ENCODE peak calls at places on chromosomes 3 and 15, in ten cellular contexts. N is IMR-90; J is stomach; F is BJ; A is MCF 10A; Z is AG10803; R is suprapubic skin; Q is astrocyte of the spinal cord; U is ovary; C is CD4-positive, alpha-beta T cell. V is an unnamed sample.

GRCh38 chr3:39639344-39640236 is 169.8 kb upstream of the MYRIP start:
- DNase-seq in C (no peak), J (no peak), R (no peak), A (peak), U (no peak), N (peak), F (peak), Q (peak), Z (peak), V (no peak)

GRCh38 chr3:124442463-124442862 is 287.8 kb upstream of the UMPS start:
- DNase-seq in J (no peak), R (no peak), A (no peak), F (no peak), N (no peak), Q (no peak), Z (no peak), U (no peak), C (no peak), V (no peak)

GRCh38 chr3:98513136-98513535 is 9.6 kb downstream of the CLDND1 start:
- DNase-seq in A (peak), F (no peak), N (peak), R (no peak), C (no peak), Z (peak), U (no peak), Q (peak), J (no peak), V (no peak)

GRCh38 chr15:65008989-65009388 is 19.3 kb upstream of the SPG21 start:
- DNase-seq in J (no peak), F (no peak), Q (no peak), U (no peak), N (no peak), Z (peak), R (no peak), C (no peak), A (no peak), V (no peak)

GRCh38 chr15:40523611-40524010 is 41.2 kb downstream of the CCDC32 start:
- DNase-seq in Q (no peak), A (no peak), Z (no peak), C (no peak), U (no peak), J (no peak), R (no peak), F (no peak), N (no peak), V (no peak)

GRCh38 chr3:153970735-153971347 is 150.3 kb upstream of the ARHGEF26 start:
- DNase-seq in U (no peak), C (no peak), A (peak), N (peak), Q (peak), Z (peak), R (no peak), F (no peak), J (no peak), V (no peak)

GRCh38 chr15:82315519-82316246 is 33.6 kb downstream of the GOLGA6L10 start:
- DNase-seq in R (peak), F (no peak), N (no peak), J (no peak), U (no peak), Q (no peak), C (no peak), A (no peak), Z (no peak), V (peak)

GRCh38 chr15:39411102-39411989 is 169.5 kb upstream of the THBS1 start:
- DNase-seq in C (no peak), Z (peak), U (no peak), F (no peak), J (no peak), N (no peak), R (no peak), A (no peak), Q (no peak), V (no peak)

GRCh38 chr15:84810073-84810840 is 6.9 kb upstream of the ALPK3 start:
- DNase-seq in N (peak), Q (no peak), A (no peak), C (no peak), U (no peak), Z (peak), R (no peak), F (no peak), J (no peak), V (peak)

GRCh38 chr3:25045291-25045690 is 382.8 kb upstream of the RARB start:
- DNase-seq in U (no peak), C (no peak), Z (no peak), J (no peak), A (no peak), R (no peak), N (no peak), F (no peak), Q (no peak), V (no peak)

GRCh38 chr3:138124689-138125420 is 7.3 kb downstream of the A4GNT start:
- DNase-seq in F (no peak), N (peak), R (no peak), C (no peak), Q (peak), U (no peak), A (no peak), J (no peak), Z (peak), V (no peak)

GRCh38 chr3:196555295-196555694 is 13.1 kb downstream of the WDR53 start:
- DNase-seq in F (no peak), U (no peak), N (peak), R (no peak), C (no peak), J (no peak), Q (no peak), A (no peak), Z (no peak), V (no peak)

GRCh38 chr15:40046721-40047412 is 7.9 kb upstream of the SRP14 start:
- DNase-seq in A (peak), Q (peak), C (no peak), R (no peak), F (no peak), U (no peak), J (no peak), N (peak), Z (peak), V (no peak)

GRCh38 chr3:180402463-180403073 is 199.4 kb upstream of the TTC14 start:
- DNase-seq in J (no peak), U (no peak), Q (no peak), C (no peak), Z (no peak), N (no peak), A (no peak), R (no peak), F (no peak), V (no peak)

GRCh38 chr3:178880274-178880673 is 191.3 kb downstream of the ZMAT3 start:
- DNase-seq in J (no peak), U (no peak), F (no peak), N (no peak), R (no peak), A (no peak), C (no peak), Q (no peak), Z (no peak), V (no peak)

GRCh38 chr3:186318135-186318534 is 43.9 kb downstream of the DGKG start:
- DNase-seq in Q (no peak), Z (peak), U (no peak), R (no peak), C (no peak), J (no peak), F (no peak), N (peak), A (no peak), V (no peak)

GRCh38 chr3:42213417-42213816 is 52.6 kb downstream of the CCK start:
- DNase-seq in Z (no peak), A (no peak), N (no peak), U (no peak), R (no peak), C (no peak), J (peak), Q (no peak), F (no peak), V (no peak)

GRCh38 chr3:68666409-68667193 is 265.7 kb downstream of the TAFA4 start:
- DNase-seq in Z (no peak), R (no peak), Q (no peak), N (no peak), U (no peak), C (no peak), J (no peak), A (peak), F (no peak), V (no peak)

GRCh38 chr3:169929830-169930519 is 18.6 kb downstream of the SAMD7 start:
- DNase-seq in Q (no peak), C (no peak), F (no peak), R (no peak), A (no peak), U (no peak), N (no peak), J (no peak), Z (no peak), V (no peak)

GRCh38 chr15:77527164-77527778 is 105.4 kb downstream of the LINGO1 start:
- DNase-seq in F (no peak), C (no peak), Z (peak), U (peak), Q (peak), J (peak), A (no peak), R (peak), N (peak), V (peak)

GRCh38 chr3:12405432-12406272 is 78.6 kb upstream of the TSEN2 start:
- DNase-seq in J (peak), Q (peak), R (peak), Z (no peak), N (peak), A (peak), C (no peak), U (peak), F (no peak), V (no peak)

GRCh38 chr3:114272271-114272670 is 21.6 kb upstream of the TIGIT start:
- DNase-seq in A (no peak), F (no peak), U (no peak), R (no peak), J (no peak), Q (peak), N (no peak), Z (no peak), C (no peak), V (no peak)

GRCh38 chr3:113614402-113614801 is 82.0 kb downstream of the USF3 start:
- DNase-seq in Q (no peak), R (no peak), F (no peak), A (no peak), C (no peak), J (no peak), U (no peak), N (no peak), Z (no peak), V (no peak)

GRCh38 chr3:3107181-3107580 is 3.0 kb downstream of the IL5RA start:
- DNase-seq in Z (no peak), C (no peak), R (no peak), U (no peak), N (no peak), Q (no peak), F (no peak), J (no peak), A (no peak), V (no peak)

GRCh38 chr3:112619295-112619694 is 21.6 kb downstream of the CCDC80 start:
- DNase-seq in A (peak), Q (no peak), F (no peak), Z (no peak), N (peak), U (no peak), C (no peak), J (no peak), R (no peak), V (no peak)

GRCh38 chr15:39135989-39136388 is 444.9 kb upstream of the THBS1 start:
- DNase-seq in U (no peak), N (peak), Q (peak), F (peak), C (no peak), J (no peak), R (no peak), Z (peak), A (peak), V (no peak)

GRCh38 chr3:99322551-99322950 is 315.8 kb upstream of the COL8A1 start:
- DNase-seq in U (no peak), Q (no peak), J (no peak), A (no peak), C (no peak), R (no peak), F (no peak), Z (peak), N (no peak), V (no peak)

GRCh38 chr3:184746131-184747120 is 34.6 kb upstream of the MAGEF1 start:
- DNase-seq in U (no peak), F (no peak), Z (no peak), Q (no peak), C (no peak), R (peak), A (no peak), J (peak), N (no peak), V (peak)

GRCh38 chr15:91852741-91853500 is 587 bp upstream of the SLCO3A1 start:
- DNase-seq in Q (peak), U (peak), J (peak), F (no peak), N (peak), A (peak), Z (peak), C (peak), R (peak), V (no peak)

GRCh38 chr15:68279218-68279533 is 1.6 kb downstream of the FEM1B start:
- DNase-seq in Q (no peak), N (no peak), C (no peak), Z (no peak), A (no peak), F (no peak), J (no peak), U (no peak), R (no peak), V (no peak)

GRCh38 chr3:107629556-107629955 is 106.8 kb downstream of the BBX start:
- DNase-seq in U (no peak), J (no peak), R (no peak), A (no peak), Z (peak), C (no peak), N (peak), F (no peak), Q (peak), V (no peak)

GRCh38 chr3:129824926-129825541 is 68.5 kb downstream of the TMCC1 start:
- DNase-seq in Q (peak), F (no peak), Z (peak), J (no peak), A (peak), U (no peak), N (peak), C (peak), R (no peak), V (no peak)

GRCh38 chr3:169400874-169401273 is 262.6 kb downstream of the MECOM start:
- DNase-seq in A (no peak), Z (no peak), J (no peak), U (no peak), C (no peak), R (no peak), N (no peak), Q (no peak), F (no peak), V (no peak)

GRCh38 chr3:58835075-58835474 is 168.5 kb upstream of the FAM3D start:
- DNase-seq in N (peak), R (no peak), Q (peak), U (no peak), F (no peak), J (no peak), C (no peak), Z (peak), A (no peak), V (no peak)

GRCh38 chr3:147713234-147714133 is 304.3 kb downstream of the ZIC1 start:
- DNase-seq in J (no peak), N (no peak), R (no peak), F (no peak), C (no peak), Q (no peak), Z (no peak), A (no peak), U (no peak), V (no peak)

GRCh38 chr3:78872195-78872594 is 895.6 kb downstream of the ROBO1 start:
- DNase-seq in J (no peak), N (no peak), U (no peak), Z (no peak), R (no peak), Q (no peak), C (no peak), A (no peak), F (no peak), V (no peak)

GRCh38 chr3:7875858-7876442 is 625.7 kb upstream of the LMCD1 start:
- DNase-seq in J (no peak), C (no peak), Q (peak), R (no peak), U (no peak), F (no peak), N (no peak), Z (no peak), A (no peak), V (no peak)

GRCh38 chr15:87877114-87877810 is 379.3 kb downstream of the NTRK3 start:
- DNase-seq in N (peak), U (no peak), A (no peak), R (no peak), Z (peak), F (no peak), C (no peak), Q (peak), J (no peak), V (no peak)

DNA sequence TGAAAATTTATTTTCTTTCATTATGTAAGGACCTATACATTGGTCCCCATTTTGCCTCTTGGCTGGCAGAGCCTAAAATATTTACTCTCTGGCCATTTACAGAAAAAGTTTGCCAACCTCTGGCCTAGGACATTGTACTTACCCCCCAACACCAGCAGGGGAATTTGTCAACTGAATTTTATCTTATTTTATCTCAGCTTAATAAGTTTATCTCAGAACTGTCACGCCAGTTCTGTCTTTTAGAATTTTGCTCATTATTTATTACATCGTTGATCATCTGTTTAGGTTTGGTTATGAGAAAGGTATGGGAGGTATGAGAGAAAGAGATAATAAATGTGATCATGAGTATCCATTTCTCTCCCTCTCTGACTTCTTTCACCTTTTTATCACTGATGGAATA is 38.3 kb downstream of the CHD2 start:
- DNase-seq in J (no peak), R (no peak), Q (no peak), A (no peak), U (no peak), C (no peak), F (no peak), N (no peak), Z (no peak), V (no peak)
- TF ChIP-seq CTCF in J (no peak), R (peak), Q (peak), A (peak), U (no peak), C (no peak), F (peak), N (peak), Z (peak), V (peak)

GRCh38 chr15:90287096-90287495 is 21.6 kb downstream of the NGRN start:
- DNase-seq in U (no peak), C (no peak), N (no peak), Q (no peak), Z (no peak), R (no peak), F (no peak), A (no peak), J (no peak), V (no peak)

GRCh38 chr15:90291679-90292356 is 26.3 kb downstream of the NGRN start:
- DNase-seq in F (no peak), Z (no peak), N (no peak), R (no peak), Q (no peak), U (no peak), C (no peak), J (peak), A (peak), V (no peak)

DNA sequence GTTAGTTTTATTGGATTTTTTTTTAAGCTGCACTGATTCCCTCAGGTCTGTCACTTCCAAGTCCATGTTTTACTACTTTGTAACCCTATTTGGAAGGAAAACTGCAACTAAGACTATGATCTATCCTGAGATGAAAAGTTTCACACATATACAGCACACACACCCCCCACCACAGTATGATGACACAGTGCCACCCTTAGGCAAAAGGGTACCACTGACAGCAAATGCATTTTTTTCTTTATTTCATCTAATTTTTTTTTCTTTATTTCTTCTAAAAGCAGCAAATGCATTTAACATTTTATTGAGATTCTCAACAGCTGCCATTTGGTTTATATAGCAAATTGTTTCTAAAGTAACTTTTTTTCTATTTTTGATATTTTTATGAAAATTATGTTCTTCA is 21.2 kb downstream of the NGRN start:
- DNase-seq in Z (peak), F (no peak), U (no peak), A (peak), J (no peak), R (no peak), C (peak), N (peak), Q (peak), V (no peak)
- TF ChIP-seq CTCF in Z (peak), F (peak), U (no peak), A (peak), J (no peak), R (peak), C (peak), N (peak), Q (peak), V (peak)

GRCh38 chr3:65914032-65914739 is 124.5 kb downstream of the MAGI1 start:
- DNase-seq in J (no peak), U (no peak), F (no peak), C (no peak), A (no peak), R (no peak), Z (no peak), N (no peak), Q (no peak), V (no peak)
- TF ChIP-seq CTCF in J (no peak), U (no peak), F (peak), C (no peak), A (no peak), R (no peak), Z (peak), N (no peak), Q (peak), V (peak)

GRCh38 chr15:71586463-71586862 is 223.9 kb upstream of the NR2E3 start:
- DNase-seq in R (no peak), Z (no peak), U (no peak), F (no peak), A (no peak), N (no peak), Q (no peak), C (no peak), J (no peak), V (no peak)

GRCh38 chr15:71595846-71596553 is 214.4 kb upstream of the NR2E3 start:
- DNase-seq in J (no peak), Z (peak), U (no peak), F (no peak), R (no peak), Q (peak), C (no peak), N (peak), A (no peak), V (no peak)

GRCh38 chr15:71592186-71592585 is 218.2 kb upstream of the NR2E3 start:
- DNase-seq in Z (no peak), U (no peak), J (no peak), F (no peak), R (no peak), A (no peak), N (no peak), C (no peak), Q (no peak), V (no peak)

GRCh38 chr15:71588746-71589145 is 221.6 kb upstream of the NR2E3 start:
- DNase-seq in N (peak), Z (peak), R (no peak), J (no peak), U (no peak), F (peak), A (peak), C (no peak), Q (peak), V (no peak)

DNA sequence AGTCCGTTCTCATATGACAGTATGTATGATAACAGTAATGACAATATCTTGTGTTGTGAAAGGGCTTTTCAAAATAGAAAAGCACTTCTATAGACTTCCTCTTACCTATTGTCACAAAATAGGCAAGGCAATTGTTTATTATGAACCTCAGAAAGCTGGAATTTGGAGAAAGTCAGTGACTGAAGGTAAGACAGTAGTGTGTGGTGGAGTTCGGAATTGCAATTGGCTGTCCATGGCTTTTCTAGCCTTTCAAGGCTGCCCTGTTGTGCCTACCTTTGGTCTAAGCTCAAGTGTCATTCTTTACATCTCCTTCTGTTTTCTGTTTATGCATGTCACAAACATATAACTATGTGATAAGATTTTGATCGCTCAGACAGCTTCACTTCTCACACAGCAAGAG is 219.3 kb upstream of the NR2E3 start:
- DNase-seq in J (no peak), R (no peak), A (no peak), N (no peak), Z (no peak), C (no peak), U (no peak), F (no peak), Q (no peak), V (no peak)
- TF ChIP-seq CTCF in J (no peak), R (no peak), A (no peak), N (no peak), Z (no peak), C (no peak), U (no peak), F (no peak), Q (peak), V (peak)

V was measured in chondrocyte.